ENCODE peak calls at places on chromosomes 6 and 20, in nine cellular contexts. One of them, this sample, is unnamed.

GRCh38 chr20:62358728-62359490 is 8.2 kb downstream of the LAMA5 start:
- DNase-seq in activated CD8-positive, alpha-beta T cell treated with anti-CD3 and anti-CD28 coated beads, Interleukin-2, amount 10 ng/mL, durations not matched to agents 7 days and 5 days: no peak
- DNase-seq in activated CD4-positive, alpha-beta T cell treated with anti-CD3 and anti-CD28 coated beads, Interleukin-2, amount 50 U/mL, for 48 hours: no peak
- DNase-seq in astrocyte: no peak
- DNase-seq in M059J: no peak
- DNase-seq in HEK293T: no peak
- DNase-seq in thoracic aorta: no peak
- DNase-seq in effector memory CD8-positive, alpha-beta T cell: no peak
- DNase-seq in endothelial cell of umbilical vein: no peak
- DNase-seq in this sample: peak

GRCh38 chr6:75158176-75158575 is 47.7 kb downstream of the COL12A1 start:
- DNase-seq in activated CD8-positive, alpha-beta T cell treated with anti-CD3 and anti-CD28 coated beads, Interleukin-2, amount 10 ng/mL, durations not matched to agents 7 days and 5 days: no peak
- DNase-seq in activated CD4-positive, alpha-beta T cell treated with anti-CD3 and anti-CD28 coated beads, Interleukin-2, amount 50 U/mL, for 48 hours: no peak
- DNase-seq in astrocyte: no peak
- DNase-seq in M059J: peak
- DNase-seq in HEK293T: no peak
- DNase-seq in thoracic aorta: no peak
- DNase-seq in effector memory CD8-positive, alpha-beta T cell: no peak
- DNase-seq in endothelial cell of umbilical vein: peak
- DNase-seq in this sample: no peak

GRCh38 chr20:61436674-61437279 is 184.7 kb downstream of the CDH4 start:
- DNase-seq in activated CD8-positive, alpha-beta T cell treated with anti-CD3 and anti-CD28 coated beads, Interleukin-2, amount 10 ng/mL, durations not matched to agents 7 days and 5 days: no peak
- DNase-seq in activated CD4-positive, alpha-beta T cell treated with anti-CD3 and anti-CD28 coated beads, Interleukin-2, amount 50 U/mL, for 48 hours: no peak
- DNase-seq in astrocyte: peak
- DNase-seq in M059J: peak
- DNase-seq in HEK293T: no peak
- DNase-seq in thoracic aorta: no peak
- DNase-seq in effector memory CD8-positive, alpha-beta T cell: no peak
- DNase-seq in endothelial cell of umbilical vein: no peak
- DNase-seq in this sample: no peak

GRCh38 chr6:154638369-154638768 is 94.8 kb upstream of the SCAF8 start:
- DNase-seq in activated CD8-positive, alpha-beta T cell treated with anti-CD3 and anti-CD28 coated beads, Interleukin-2, amount 10 ng/mL, durations not matched to agents 7 days and 5 days: no peak
- DNase-seq in activated CD4-positive, alpha-beta T cell treated with anti-CD3 and anti-CD28 coated beads, Interleukin-2, amount 50 U/mL, for 48 hours: no peak
- DNase-seq in astrocyte: peak
- DNase-seq in M059J: peak
- DNase-seq in HEK293T: no peak
- DNase-seq in thoracic aorta: no peak
- DNase-seq in effector memory CD8-positive, alpha-beta T cell: no peak
- DNase-seq in endothelial cell of umbilical vein: peak
- DNase-seq in this sample: no peak

GRCh38 chr6:25022140-25022553 is 86.4 kb upstream of the RIPOR2 start:
- DNase-seq in activated CD8-positive, alpha-beta T cell treated with anti-CD3 and anti-CD28 coated beads, Interleukin-2, amount 10 ng/mL, durations not matched to agents 7 days and 5 days: no peak
- DNase-seq in activated CD4-positive, alpha-beta T cell treated with anti-CD3 and anti-CD28 coated beads, Interleukin-2, amount 50 U/mL, for 48 hours: no peak
- DNase-seq in astrocyte: peak
- DNase-seq in M059J: peak
- DNase-seq in HEK293T: no peak
- DNase-seq in thoracic aorta: no peak
- DNase-seq in effector memory CD8-positive, alpha-beta T cell: no peak
- DNase-seq in endothelial cell of umbilical vein: no peak
- DNase-seq in this sample: no peak

GRCh38 chr6:152749336-152749735 is 1.3 kb upstream of the VIP start:
- DNase-seq in activated CD8-positive, alpha-beta T cell treated with anti-CD3 and anti-CD28 coated beads, Interleukin-2, amount 10 ng/mL, durations not matched to agents 7 days and 5 days: no peak
- DNase-seq in activated CD4-positive, alpha-beta T cell treated with anti-CD3 and anti-CD28 coated beads, Interleukin-2, amount 50 U/mL, for 48 hours: no peak
- DNase-seq in astrocyte: no peak
- DNase-seq in M059J: no peak
- DNase-seq in HEK293T: no peak
- DNase-seq in thoracic aorta: no peak
- DNase-seq in effector memory CD8-positive, alpha-beta T cell: no peak
- DNase-seq in endothelial cell of umbilical vein: no peak
- DNase-seq in this sample: no peak

GRCh38 chr20:46787986-46788762 is 78.7 kb downstream of the SLC2A10 start:
- DNase-seq in activated CD8-positive, alpha-beta T cell treated with anti-CD3 and anti-CD28 coated beads, Interleukin-2, amount 10 ng/mL, durations not matched to agents 7 days and 5 days: no peak
- DNase-seq in activated CD4-positive, alpha-beta T cell treated with anti-CD3 and anti-CD28 coated beads, Interleukin-2, amount 50 U/mL, for 48 hours: no peak
- DNase-seq in astrocyte: no peak
- DNase-seq in M059J: no peak
- DNase-seq in HEK293T: no peak
- DNase-seq in thoracic aorta: no peak
- DNase-seq in effector memory CD8-positive, alpha-beta T cell: no peak
- DNase-seq in endothelial cell of umbilical vein: no peak
- DNase-seq in this sample: no peak

GRCh38 chr6:1631251-1631650 is 21.5 kb downstream of the FOXC1 start:
- DNase-seq in activated CD8-positive, alpha-beta T cell treated with anti-CD3 and anti-CD28 coated beads, Interleukin-2, amount 10 ng/mL, durations not matched to agents 7 days and 5 days: no peak
- DNase-seq in activated CD4-positive, alpha-beta T cell treated with anti-CD3 and anti-CD28 coated beads, Interleukin-2, amount 50 U/mL, for 48 hours: no peak
- DNase-seq in astrocyte: no peak
- DNase-seq in M059J: no peak
- DNase-seq in HEK293T: no peak
- DNase-seq in thoracic aorta: no peak
- DNase-seq in effector memory CD8-positive, alpha-beta T cell: no peak
- DNase-seq in endothelial cell of umbilical vein: no peak
- DNase-seq in this sample: no peak

GRCh38 chr6:105991561-105992314 is 94.4 kb upstream of the PRDM1 start:
- DNase-seq in activated CD8-positive, alpha-beta T cell treated with anti-CD3 and anti-CD28 coated beads, Interleukin-2, amount 10 ng/mL, durations not matched to agents 7 days and 5 days: peak
- DNase-seq in activated CD4-positive, alpha-beta T cell treated with anti-CD3 and anti-CD28 coated beads, Interleukin-2, amount 50 U/mL, for 48 hours: peak
- DNase-seq in astrocyte: no peak
- DNase-seq in M059J: peak
- DNase-seq in HEK293T: peak
- DNase-seq in thoracic aorta: no peak
- DNase-seq in effector memory CD8-positive, alpha-beta T cell: no peak
- DNase-seq in endothelial cell of umbilical vein: peak
- DNase-seq in this sample: no peak

GRCh38 chr20:32522775-32523612 is 62.1 kb downstream of the NOL4L start:
- DNase-seq in activated CD8-positive, alpha-beta T cell treated with anti-CD3 and anti-CD28 coated beads, Interleukin-2, amount 10 ng/mL, durations not matched to agents 7 days and 5 days: no peak
- DNase-seq in activated CD4-positive, alpha-beta T cell treated with anti-CD3 and anti-CD28 coated beads, Interleukin-2, amount 50 U/mL, for 48 hours: no peak
- DNase-seq in astrocyte: no peak
- DNase-seq in M059J: peak
- DNase-seq in HEK293T: no peak
- DNase-seq in thoracic aorta: no peak
- DNase-seq in effector memory CD8-positive, alpha-beta T cell: no peak
- DNase-seq in endothelial cell of umbilical vein: no peak
- DNase-seq in this sample: peak

GRCh38 chr6:50849781-50850180 is 31.1 kb downstream of the TFAP2B start:
- DNase-seq in activated CD8-positive, alpha-beta T cell treated with anti-CD3 and anti-CD28 coated beads, Interleukin-2, amount 10 ng/mL, durations not matched to agents 7 days and 5 days: no peak
- DNase-seq in activated CD4-positive, alpha-beta T cell treated with anti-CD3 and anti-CD28 coated beads, Interleukin-2, amount 50 U/mL, for 48 hours: no peak
- DNase-seq in astrocyte: no peak
- DNase-seq in M059J: no peak
- DNase-seq in HEK293T: no peak
- DNase-seq in thoracic aorta: no peak
- DNase-seq in effector memory CD8-positive, alpha-beta T cell: no peak
- DNase-seq in endothelial cell of umbilical vein: no peak
- DNase-seq in this sample: no peak

GRCh38 chr20:10090588-10091166 is 55.9 kb downstream of the ANKEF1 start:
- DNase-seq in activated CD8-positive, alpha-beta T cell treated with anti-CD3 and anti-CD28 coated beads, Interleukin-2, amount 10 ng/mL, durations not matched to agents 7 days and 5 days: peak
- DNase-seq in activated CD4-positive, alpha-beta T cell treated with anti-CD3 and anti-CD28 coated beads, Interleukin-2, amount 50 U/mL, for 48 hours: peak
- DNase-seq in astrocyte: peak
- DNase-seq in M059J: peak
- DNase-seq in HEK293T: peak
- DNase-seq in thoracic aorta: no peak
- DNase-seq in effector memory CD8-positive, alpha-beta T cell: peak
- DNase-seq in endothelial cell of umbilical vein: peak
- DNase-seq in this sample: peak

GRCh38 chr20:1929460-1929859 is 34.3 kb downstream of the SIRPA start:
- DNase-seq in activated CD8-positive, alpha-beta T cell treated with anti-CD3 and anti-CD28 coated beads, Interleukin-2, amount 10 ng/mL, durations not matched to agents 7 days and 5 days: no peak
- DNase-seq in activated CD4-positive, alpha-beta T cell treated with anti-CD3 and anti-CD28 coated beads, Interleukin-2, amount 50 U/mL, for 48 hours: no peak
- DNase-seq in astrocyte: no peak
- DNase-seq in M059J: no peak
- DNase-seq in HEK293T: no peak
- DNase-seq in thoracic aorta: no peak
- DNase-seq in effector memory CD8-positive, alpha-beta T cell: no peak
- DNase-seq in endothelial cell of umbilical vein: no peak
- DNase-seq in this sample: no peak

GRCh38 chr6:38432479-38432878 is 207.2 kb downstream of the BTBD9 start:
- DNase-seq in activated CD8-positive, alpha-beta T cell treated with anti-CD3 and anti-CD28 coated beads, Interleukin-2, amount 10 ng/mL, durations not matched to agents 7 days and 5 days: no peak
- DNase-seq in activated CD4-positive, alpha-beta T cell treated with anti-CD3 and anti-CD28 coated beads, Interleukin-2, amount 50 U/mL, for 48 hours: no peak
- DNase-seq in astrocyte: peak
- DNase-seq in M059J: peak
- DNase-seq in HEK293T: no peak
- DNase-seq in thoracic aorta: no peak
- DNase-seq in effector memory CD8-positive, alpha-beta T cell: no peak
- DNase-seq in endothelial cell of umbilical vein: peak
- DNase-seq in this sample: no peak

GRCh38 chr6:35610830-35611229 is 77.9 kb downstream of the FKBP5 start:
- DNase-seq in activated CD8-positive, alpha-beta T cell treated with anti-CD3 and anti-CD28 coated beads, Interleukin-2, amount 10 ng/mL, durations not matched to agents 7 days and 5 days: no peak
- DNase-seq in activated CD4-positive, alpha-beta T cell treated with anti-CD3 and anti-CD28 coated beads, Interleukin-2, amount 50 U/mL, for 48 hours: no peak
- DNase-seq in astrocyte: no peak
- DNase-seq in M059J: no peak
- DNase-seq in HEK293T: no peak
- DNase-seq in thoracic aorta: no peak
- DNase-seq in effector memory CD8-positive, alpha-beta T cell: no peak
- DNase-seq in endothelial cell of umbilical vein: no peak
- DNase-seq in this sample: no peak

GRCh38 chr6:44696686-44697085 is 309.2 kb downstream of the CDC5L start:
- DNase-seq in activated CD8-positive, alpha-beta T cell treated with anti-CD3 and anti-CD28 coated beads, Interleukin-2, amount 10 ng/mL, durations not matched to agents 7 days and 5 days: no peak
- DNase-seq in activated CD4-positive, alpha-beta T cell treated with anti-CD3 and anti-CD28 coated beads, Interleukin-2, amount 50 U/mL, for 48 hours: no peak
- DNase-seq in astrocyte: no peak
- DNase-seq in M059J: no peak
- DNase-seq in HEK293T: no peak
- DNase-seq in thoracic aorta: no peak
- DNase-seq in effector memory CD8-positive, alpha-beta T cell: no peak
- DNase-seq in endothelial cell of umbilical vein: no peak
- DNase-seq in this sample: no peak

GRCh38 chr6:69887026-69887425 is 20.7 kb downstream of the COL19A1 start:
- DNase-seq in activated CD8-positive, alpha-beta T cell treated with anti-CD3 and anti-CD28 coated beads, Interleukin-2, amount 10 ng/mL, durations not matched to agents 7 days and 5 days: no peak
- DNase-seq in activated CD4-positive, alpha-beta T cell treated with anti-CD3 and anti-CD28 coated beads, Interleukin-2, amount 50 U/mL, for 48 hours: no peak
- DNase-seq in astrocyte: no peak
- DNase-seq in M059J: no peak
- DNase-seq in HEK293T: no peak
- DNase-seq in thoracic aorta: no peak
- DNase-seq in effector memory CD8-positive, alpha-beta T cell: no peak
- DNase-seq in endothelial cell of umbilical vein: no peak
- DNase-seq in this sample: no peak

GRCh38 chr6:106005013-106005412 is 81.1 kb upstream of the PRDM1 start:
- DNase-seq in activated CD8-positive, alpha-beta T cell treated with anti-CD3 and anti-CD28 coated beads, Interleukin-2, amount 10 ng/mL, durations not matched to agents 7 days and 5 days: no peak
- DNase-seq in activated CD4-positive, alpha-beta T cell treated with anti-CD3 and anti-CD28 coated beads, Interleukin-2, amount 50 U/mL, for 48 hours: no peak
- DNase-seq in astrocyte: peak
- DNase-seq in M059J: no peak
- DNase-seq in HEK293T: no peak
- DNase-seq in thoracic aorta: no peak
- DNase-seq in effector memory CD8-positive, alpha-beta T cell: no peak
- DNase-seq in endothelial cell of umbilical vein: no peak
- DNase-seq in this sample: no peak

GRCh38 chr20:63898882-63899558 is 4.1 kb downstream of the DNAJC5 start:
- DNase-seq in activated CD8-positive, alpha-beta T cell treated with anti-CD3 and anti-CD28 coated beads, Interleukin-2, amount 10 ng/mL, durations not matched to agents 7 days and 5 days: no peak
- DNase-seq in activated CD4-positive, alpha-beta T cell treated with anti-CD3 and anti-CD28 coated beads, Interleukin-2, amount 50 U/mL, for 48 hours: no peak
- DNase-seq in astrocyte: no peak
- DNase-seq in M059J: no peak
- DNase-seq in HEK293T: no peak
- DNase-seq in thoracic aorta: no peak
- DNase-seq in effector memory CD8-positive, alpha-beta T cell: no peak
- DNase-seq in endothelial cell of umbilical vein: no peak
- DNase-seq in this sample: no peak

GRCh38 chr6:66814156-66814555 is 1107.1 kb upstream of the EYS start:
- DNase-seq in activated CD8-positive, alpha-beta T cell treated with anti-CD3 and anti-CD28 coated beads, Interleukin-2, amount 10 ng/mL, durations not matched to agents 7 days and 5 days: no peak
- DNase-seq in activated CD4-positive, alpha-beta T cell treated with anti-CD3 and anti-CD28 coated beads, Interleukin-2, amount 50 U/mL, for 48 hours: no peak
- DNase-seq in astrocyte: peak
- DNase-seq in M059J: no peak
- DNase-seq in HEK293T: no peak
- DNase-seq in thoracic aorta: no peak
- DNase-seq in effector memory CD8-positive, alpha-beta T cell: no peak
- DNase-seq in endothelial cell of umbilical vein: no peak
- DNase-seq in this sample: no peak

GRCh38 chr6:145948878-145949613 is 15.1 kb downstream of the SHPRH start:
- DNase-seq in activated CD8-positive, alpha-beta T cell treated with anti-CD3 and anti-CD28 coated beads, Interleukin-2, amount 10 ng/mL, durations not matched to agents 7 days and 5 days: no peak
- DNase-seq in activated CD4-positive, alpha-beta T cell treated with anti-CD3 and anti-CD28 coated beads, Interleukin-2, amount 50 U/mL, for 48 hours: no peak
- DNase-seq in astrocyte: no peak
- DNase-seq in M059J: no peak
- DNase-seq in HEK293T: no peak
- DNase-seq in thoracic aorta: no peak
- DNase-seq in effector memory CD8-positive, alpha-beta T cell: no peak
- DNase-seq in endothelial cell of umbilical vein: no peak
- DNase-seq in this sample: no peak

GRCh38 chr6:131532476-131533108 is 40.4 kb upstream of the ARG1 start:
- DNase-seq in activated CD8-positive, alpha-beta T cell treated with anti-CD3 and anti-CD28 coated beads, Interleukin-2, amount 10 ng/mL, durations not matched to agents 7 days and 5 days: no peak
- DNase-seq in activated CD4-positive, alpha-beta T cell treated with anti-CD3 and anti-CD28 coated beads, Interleukin-2, amount 50 U/mL, for 48 hours: peak
- DNase-seq in astrocyte: no peak
- DNase-seq in M059J: peak
- DNase-seq in HEK293T: no peak
- DNase-seq in thoracic aorta: no peak
- DNase-seq in effector memory CD8-positive, alpha-beta T cell: no peak
- DNase-seq in endothelial cell of umbilical vein: no peak
- DNase-seq in this sample: no peak

GRCh38 chr6:26053929-26054658 is 33.1 kb upstream of the HFE start:
- DNase-seq in activated CD8-positive, alpha-beta T cell treated with anti-CD3 and anti-CD28 coated beads, Interleukin-2, amount 10 ng/mL, durations not matched to agents 7 days and 5 days: no peak
- DNase-seq in activated CD4-positive, alpha-beta T cell treated with anti-CD3 and anti-CD28 coated beads, Interleukin-2, amount 50 U/mL, for 48 hours: no peak
- DNase-seq in astrocyte: no peak
- DNase-seq in M059J: peak
- DNase-seq in HEK293T: no peak
- DNase-seq in thoracic aorta: no peak
- DNase-seq in effector memory CD8-positive, alpha-beta T cell: no peak
- DNase-seq in endothelial cell of umbilical vein: no peak
- DNase-seq in this sample: no peak

GRCh38 chr20:61639200-61639599 is 387.1 kb downstream of the CDH4 start:
- DNase-seq in activated CD8-positive, alpha-beta T cell treated with anti-CD3 and anti-CD28 coated beads, Interleukin-2, amount 10 ng/mL, durations not matched to agents 7 days and 5 days: no peak
- DNase-seq in activated CD4-positive, alpha-beta T cell treated with anti-CD3 and anti-CD28 coated beads, Interleukin-2, amount 50 U/mL, for 48 hours: no peak
- DNase-seq in astrocyte: peak
- DNase-seq in M059J: no peak
- DNase-seq in HEK293T: no peak
- DNase-seq in thoracic aorta: no peak
- DNase-seq in effector memory CD8-positive, alpha-beta T cell: no peak
- DNase-seq in endothelial cell of umbilical vein: no peak
- DNase-seq in this sample: no peak

GRCh38 chr6:56821005-56821432 is 133.9 kb upstream of the BEND6 start:
- DNase-seq in activated CD8-positive, alpha-beta T cell treated with anti-CD3 and anti-CD28 coated beads, Interleukin-2, amount 10 ng/mL, durations not matched to agents 7 days and 5 days: no peak
- DNase-seq in activated CD4-positive, alpha-beta T cell treated with anti-CD3 and anti-CD28 coated beads, Interleukin-2, amount 50 U/mL, for 48 hours: no peak
- DNase-seq in astrocyte: no peak
- DNase-seq in M059J: no peak
- DNase-seq in HEK293T: no peak
- DNase-seq in thoracic aorta: no peak
- DNase-seq in effector memory CD8-positive, alpha-beta T cell: no peak
- DNase-seq in endothelial cell of umbilical vein: no peak
- DNase-seq in this sample: peak

GRCh38 chr20:38278763-38279162 is 18.2 kb upstream of the KIAA1755 start:
- DNase-seq in activated CD8-positive, alpha-beta T cell treated with anti-CD3 and anti-CD28 coated beads, Interleukin-2, amount 10 ng/mL, durations not matched to agents 7 days and 5 days: no peak
- DNase-seq in activated CD4-positive, alpha-beta T cell treated with anti-CD3 and anti-CD28 coated beads, Interleukin-2, amount 50 U/mL, for 48 hours: no peak
- DNase-seq in astrocyte: no peak
- DNase-seq in M059J: no peak
- DNase-seq in HEK293T: no peak
- DNase-seq in thoracic aorta: no peak
- DNase-seq in effector memory CD8-positive, alpha-beta T cell: no peak
- DNase-seq in endothelial cell of umbilical vein: no peak
- DNase-seq in this sample: no peak